ENCODE peak calls at places on chromosome 5, in six cellular contexts. J is stomach; F is CD8-positive, alpha-beta T cell; V is breast epithelium; U is SK-N-SH; C is mucosa of descending colon. L is an unnamed sample.

GRCh38 chr5:63233906-63234305 is 655.3 kb downstream of the LRRC70 start:
- DNase-seq in J (no peak), F (no peak), V (no peak), U (no peak), C (no peak), L (no peak)

GRCh38 chr5:61320860-61321259 is 11.2 kb upstream of the ZSWIM6 start:
- DNase-seq in J (no peak), F (no peak), V (no peak), U (no peak), C (no peak), L (no peak)

GRCh38 chr5:14035859-14036440 is 91.5 kb upstream of the DNAH5 start:
- DNase-seq in J (no peak), F (no peak), V (no peak), U (no peak), C (no peak), L (no peak)

GRCh38 chr5:14004598-14005394 is 60.3 kb upstream of the DNAH5 start:
- DNase-seq in J (no peak), F (no peak), V (no peak), U (no peak), C (no peak), L (no peak)

GRCh38 chr5:102865510-102866314 is 110.6 kb downstream of the PAM start:
- DNase-seq in J (peak; percentile 67), F (no peak), V (no peak), U (peak; percentile 82), C (peak; percentile 48), L (peak; percentile 25)

GRCh38 chr5:69449511-69449910 is 34.6 kb downstream of the MARVELD2 start:
- DNase-seq in J (peak; percentile 21), F (no peak), V (no peak), U (no peak), C (no peak), L (no peak)

GRCh38 chr5:110413856-110414255 is 312.6 kb downstream of the TMEM232 start:
- DNase-seq in J (no peak), F (no peak), V (no peak), U (no peak), C (no peak), L (no peak)

GRCh38 chr5:107524111-107524510 is 146.6 kb downstream of the EFNA5 start:
- DNase-seq in J (no peak), F (no peak), V (no peak), U (no peak), C (no peak), L (no peak)

GRCh38 chr5:98483301-98483700 is 290.2 kb upstream of the RGMB start:
- DNase-seq in J (no peak), F (no peak), V (no peak), U (no peak), C (no peak), L (no peak)

GRCh38 chr5:163661358-163661757 is 155.9 kb downstream of the MAT2B start:
- DNase-seq in J (no peak), F (no peak), V (no peak), U (no peak), C (peak; percentile 49), L (no peak)

GRCh38 chr5:99037668-99038067 is 108.9 kb upstream of the CHD1 start:
- DNase-seq in J (peak; percentile 43), F (peak; percentile 54), V (no peak), U (no peak), C (peak; percentile 79), L (peak; percentile 25)

GRCh38 chr5:141182248-141182647 is at the start of gene PCDHB16:
- DNase-seq in J (no peak), F (no peak), V (no peak), U (peak; percentile 64), C (no peak), L (no peak)

GRCh38 chr5:149285153-149285552 is 13.5 kb downstream of the AFAP1L1 start:
- DNase-seq in J (no peak), F (no peak), V (no peak), U (no peak), C (no peak), L (no peak)

GRCh38 chr5:138263581-138263980 is 10.8 kb downstream of the GFRA3 start:
- DNase-seq in J (no peak), F (no peak), V (no peak), U (no peak), C (no peak), L (no peak)

GRCh38 chr5:145101246-145101645 is 733.9 kb downstream of the PRELID2 start:
- DNase-seq in J (no peak), F (no peak), V (no peak), U (no peak), C (no peak), L (no peak)

GRCh38 chr5:141525659-141526058 is 36.8 kb downstream of the PCDHGC5 start:
- DNase-seq in J (no peak), F (no peak), V (no peak), U (no peak), C (peak; percentile 49), L (no peak)

GRCh38 chr5:95760291-95761191 is 29.4 kb downstream of the RHOBTB3 start:
- DNase-seq in J (no peak), F (no peak), V (no peak), U (no peak), C (no peak), L (no peak)

GRCh38 chr5:112436139-112436538 is 17.1 kb upstream of the EPB41L4A start:
- DNase-seq in J (no peak), F (no peak), V (no peak), U (no peak), C (no peak), L (no peak)

GRCh38 chr5:78886650-78887230 is 98.4 kb downstream of the ARSB start:
- DNase-seq in J (no peak), F (no peak), V (no peak), U (peak; percentile 22), C (no peak), L (no peak)

GRCh38 chr5:173247050-173247449 is 12.0 kb upstream of the NKX2-5 start:
- DNase-seq in J (no peak), F (no peak), V (no peak), U (no peak), C (no peak), L (no peak)

GRCh38 chr5:179302499-179303185 is 42.6 kb downstream of the ADAMTS2 start:
- DNase-seq in J (no peak), F (no peak), V (no peak), U (no peak), C (no peak), L (no peak)

GRCh38 chr5:119271758-119272730 is 83.8 kb upstream of the TNFAIP8 start:
- DNase-seq in J (no peak), F (no peak), V (no peak), U (no peak), C (no peak), L (no peak)

GRCh38 chr5:119270121-119270565 is 85.7 kb upstream of the TNFAIP8 start:
- DNase-seq in J (no peak), F (no peak), V (no peak), U (no peak), C (no peak), L (no peak)

GRCh38 chr5:119273391-119273839 is 82.4 kb upstream of the TNFAIP8 start:
- DNase-seq in J (no peak), F (no peak), V (no peak), U (no peak), C (peak; percentile 34), L (peak; percentile 39)

GRCh38 chr5:119269061-119269579 is 86.7 kb upstream of the TNFAIP8 start:
- DNase-seq in J (peak; percentile 39), F (no peak), V (no peak), U (peak; percentile 43), C (peak; percentile 67), L (peak; percentile 69)

DNA sequence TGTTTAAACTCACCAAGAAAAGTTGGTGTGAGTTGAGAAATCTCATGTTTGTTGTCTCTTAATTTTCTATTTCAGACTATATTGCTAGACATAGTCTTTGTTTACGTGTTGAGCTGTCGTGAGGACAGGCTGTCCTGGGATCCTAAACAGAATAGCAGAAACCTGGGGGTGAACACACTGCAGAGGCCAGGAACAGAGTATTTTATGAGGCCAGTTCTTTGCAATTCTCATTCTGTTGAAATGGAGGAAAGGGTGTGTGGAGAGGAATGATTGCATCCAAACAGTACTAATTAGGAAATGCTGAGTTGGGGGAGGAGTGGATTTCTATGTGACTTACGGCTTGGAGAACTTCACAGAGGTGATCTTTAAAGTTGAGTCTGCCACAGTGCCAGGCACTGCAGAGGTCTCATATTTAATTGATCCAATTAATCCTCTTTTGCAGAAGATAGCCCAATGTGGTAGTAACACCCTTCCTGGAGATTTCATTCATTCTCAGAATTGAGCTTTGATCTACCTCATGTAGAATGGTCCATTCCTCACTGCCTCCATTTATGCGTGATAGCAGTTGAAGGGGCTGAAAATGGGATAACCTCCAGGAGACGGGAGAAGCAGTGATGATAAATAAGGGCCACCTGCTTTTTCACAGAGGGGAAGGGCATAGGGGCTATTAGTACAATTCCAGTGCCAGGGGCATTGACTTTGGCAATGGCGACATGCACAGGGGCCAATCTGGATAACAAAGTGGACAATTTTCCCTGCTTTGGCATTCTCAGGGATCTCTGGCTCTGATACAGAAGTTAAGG is 84.7 kb upstream of the TNFAIP8 start:
- DNase-seq in J (peak; percentile 57), F (no peak), V (no peak), U (no peak), C (no peak), L (no peak)
- H3K4me1 ChIP-seq in J (peaks cover 74% of the 10 kb centered on the region), F (peaks cover 59% of the 10 kb centered on the region), V (no peaks in the 10 kb centered on the region), U (peaks cover 17% of the 10 kb centered on the region), C (peaks cover 22% of the 10 kb centered on the region), L (peaks cover 68% of the 10 kb centered on the region)

GRCh38 chr5:119063579-119064379 is 7.1 kb upstream of the DMXL1 start:
- DNase-seq in J (no peak), F (no peak), V (no peak), U (no peak), C (peak; percentile 35), L (no peak)

GRCh38 chr5:119070828-119071572 is at the start of gene DMXL1:
- DNase-seq in J (peak; percentile 99), F (peak; percentile 95), V (peak; percentile 98), U (peak; percentile 90), C (peak; percentile 99), L (peak; percentile 98)

GRCh38 chr5:119071573-119071874 is 637 bp downstream of the DMXL1 start:
- DNase-seq in J (no peak), F (no peak), V (no peak), U (no peak), C (no peak), L (no peak)

GRCh38 chr5:119070578-119070827 is 384 bp upstream of the DMXL1 start:
- DNase-seq in J (no peak), F (no peak), V (peak; percentile 80), U (peak; percentile 67), C (peak; percentile 94), L (no peak)

DNA sequence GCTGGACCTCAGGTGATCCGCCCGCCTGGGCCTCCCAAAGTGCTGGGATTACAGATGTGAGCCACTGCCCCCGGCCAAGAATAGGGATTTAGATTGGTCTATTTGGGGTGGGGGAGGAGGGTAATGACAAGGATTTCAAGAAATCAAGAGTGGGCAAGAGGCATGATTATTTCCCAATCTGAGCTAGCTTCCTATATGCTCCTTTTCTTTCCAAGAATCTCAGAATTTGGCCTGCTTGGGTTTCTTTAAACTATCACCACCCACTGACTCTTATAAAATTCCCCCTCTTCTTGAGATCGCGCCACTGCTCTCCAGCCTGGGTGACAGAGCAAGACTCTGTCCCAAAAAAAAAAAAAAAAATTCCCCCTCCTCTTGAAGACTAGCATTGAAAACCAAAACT is 3.5 kb upstream of the DMXL1 start:
- DNase-seq in J (no peak), F (no peak), V (no peak), U (no peak), C (no peak), L (no peak)
- H3K4me1 ChIP-seq in J (peaks cover 25% of the 10 kb centered on the region), F (peaks cover 7% of the 10 kb centered on the region), V (no peaks in the 10 kb centered on the region), U (no peaks in the 10 kb centered on the region), C (peaks cover 4% of the 10 kb centered on the region), L (peaks cover 15% of the 10 kb centered on the region)

GRCh38 chr5:150593593-150593992 is 46.9 kb upstream of the SYNPO start:
- DNase-seq in J (no peak), F (no peak), V (no peak), U (no peak), C (peak; percentile 68), L (no peak)
- H3K4me1 ChIP-seq in J (peaks cover 40% of the 10 kb centered on the region), F (no peaks in the 10 kb centered on the region), V (peaks cover 4% of the 10 kb centered on the region), U (peaks cover 22% of the 10 kb centered on the region), C (peaks cover 42% of the 10 kb centered on the region), L (no peaks in the 10 kb centered on the region)

GRCh38 chr5:2012885-2013284 is 130.2 kb upstream of the IRX4 start:
- DNase-seq in J (no peak), F (no peak), V (no peak), U (no peak), C (no peak), L (no peak)
- H3K4me1 ChIP-seq in J (no peaks in the 10 kb centered on the region), F (no peaks in the 10 kb centered on the region), V (no peaks in the 10 kb centered on the region), U (no peaks in the 10 kb centered on the region), C (no peaks in the 10 kb centered on the region), L (no peaks in the 10 kb centered on the region)